ENCODE peak calls at places on chromosomes 1 and 21, in seven cellular contexts. P, A, Y, W, H, L and B are unnamed samples.

GRCh38 chr1:193348126-193349045 is 162.0 kb upstream of the B3GALT2 start:
- DNase-seq in A (no peak), Y (no peak), L (no peak), W (no peak), H (peak; percentile 39), P (no peak), B (no peak)

GRCh38 chr1:33361553-33362262 is 40.8 kb upstream of the A3GALT2 start:
- DNase-seq in A (no peak), H (no peak), W (no peak), L (no peak), P (peak; percentile 57), Y (no peak), B (no peak)

GRCh38 chr1:40114400-40114799 is 17.3 kb upstream of the PPT1 start:
- DNase-seq in A (no peak), Y (no peak), H (no peak), L (no peak), W (no peak), P (no peak), B (no peak)

GRCh38 chr1:168202941-168203654 is 22.7 kb upstream of the SFT2D2 start:
- DNase-seq in Y (no peak), A (no peak), P (no peak), H (peak; percentile 64), W (no peak), L (no peak), B (no peak)

GRCh38 chr1:106889054-106889453 is 167.4 kb upstream of the PRMT6 start:
- DNase-seq in L (no peak), Y (no peak), A (no peak), W (no peak), P (no peak), H (no peak), B (no peak)

GRCh38 chr1:10504259-10504658 is 29.5 kb downstream of the PEX14 start:
- DNase-seq in L (no peak), P (no peak), W (no peak), Y (no peak), A (no peak), H (no peak), B (no peak)

GRCh38 chr1:205449750-205450443 is 5.9 kb downstream of the BLACAT1 start:
- DNase-seq in L (peak; percentile 86), H (peak; percentile 74), P (no peak), Y (no peak), A (peak; percentile 59), W (peak; percentile 53), B (no peak)

GRCh38 chr1:162541619-162542141 is 19.8 kb upstream of the UAP1 start:
- DNase-seq in Y (peak; percentile 51), A (peak; percentile 72), P (peak; percentile 65), W (no peak), L (no peak), H (peak; percentile 99), B (no peak)

GRCh38 chr1:165290143-165290542 is 66.4 kb downstream of the LMX1A start:
- DNase-seq in W (no peak), A (no peak), L (no peak), H (peak; percentile 2), P (no peak), Y (no peak), B (no peak)

GRCh38 chr1:7303554-7304347 is 467.3 kb upstream of the VAMP3 start:
- DNase-seq in P (no peak), Y (no peak), H (no peak), L (no peak), A (no peak), W (no peak), B (no peak)

GRCh38 chr1:236063919-236064673 is 794 bp downstream of the NID1 start:
- DNase-seq in Y (peak; percentile 74), P (peak; percentile 74), W (peak; percentile 63), A (peak; percentile 69), L (peak; percentile 47), H (peak; percentile 68), B (peak; percentile 83)

GRCh38 chr1:244050835-244051444 is at the start of gene ZBTB18:
- DNase-seq in L (no peak), P (peak; percentile 29), W (peak; percentile 40), H (peak; percentile 79), A (no peak), Y (peak; percentile 41), B (no peak)

GRCh38 chr1:186843261-186843660 is 14.5 kb downstream of the PLA2G4A start:
- DNase-seq in H (no peak), Y (no peak), W (no peak), A (no peak), L (no peak), P (no peak), B (no peak)

GRCh38 chr1:8976338-8976737 is 30.7 kb downstream of the CA6 start:
- DNase-seq in W (no peak), Y (no peak), H (no peak), P (no peak), L (no peak), A (no peak), B (no peak)

GRCh38 chr1:4171480-4172450 is 271.7 kb upstream of the C1orf174 start:
- DNase-seq in P (no peak), H (no peak), W (no peak), L (peak; percentile 33), Y (peak; percentile 42), A (no peak), B (peak; percentile 43)

GRCh38 chr1:235703516-235703915 is 53.9 kb upstream of the GNG4 start:
- DNase-seq in P (no peak), H (peak; percentile 70), W (no peak), L (no peak), A (no peak), Y (no peak), B (no peak)

GRCh38 chr1:161928056-161928455 is 95.6 kb downstream of the OLFML2B start:
- DNase-seq in Y (no peak), P (no peak), L (no peak), H (no peak), W (no peak), A (no peak), B (no peak)

GRCh38 chr1:78673120-78673519 is 23.5 kb downstream of the IFI44 start:
- DNase-seq in W (no peak), A (no peak), P (no peak), Y (no peak), H (no peak), L (peak; percentile 71), B (no peak)

GRCh38 chr1:52919051-52919719 is 2.4 kb downstream of the ECHDC2 start:
- DNase-seq in A (no peak), L (no peak), W (no peak), H (peak; percentile 11), P (no peak), Y (no peak), B (no peak)

GRCh38 chr1:165686121-165686970 is 12.0 kb downstream of the ALDH9A1 start:
- DNase-seq in A (no peak), Y (no peak), H (no peak), P (no peak), L (peak; percentile 34), W (no peak), B (no peak)

GRCh38 chr1:151457911-151458882 is 1.1 kb downstream of the POGZ start:
- DNase-seq in W (peak; percentile 53), Y (peak; percentile 81), P (peak; percentile 57), L (peak; percentile 40), H (peak; percentile 88), A (peak; percentile 72), B (no peak)

GRCh38 chr1:27966402-27967105 is 6.8 kb downstream of the XKR8 start:
- DNase-seq in W (no peak), Y (no peak), L (no peak), H (peak; percentile 49), A (no peak), P (no peak), B (no peak)

GRCh38 chr1:23862640-23863039 is 5.5 kb downstream of the FUCA1 start:
- DNase-seq in Y (no peak), L (no peak), H (no peak), A (no peak), W (no peak), P (no peak), B (no peak)

GRCh38 chr21:43956019-43956666 is 56.0 kb upstream of the TRAPPC10 start:
- DNase-seq in W (no peak), Y (no peak), A (no peak), P (no peak), L (no peak), H (peak; percentile 4), B (no peak)

GRCh38 chr1:89203166-89203565 is 4.4 kb upstream of the GBP4 start:
- DNase-seq in P (no peak), L (no peak), A (no peak), H (peak; percentile 6), Y (no peak), W (no peak), B (no peak)

GRCh38 chr1:160168609-160169369 is 17.4 kb downstream of the ATP1A4 start:
- DNase-seq in L (peak; percentile 86), W (no peak), P (no peak), Y (no peak), H (peak; percentile 37), A (no peak), B (peak; percentile 54)
- TF ChIP-seq CTCF in L (peak; percentile 53), W (no peak), P (no peak), Y (no peak), H (no peak), A (no peak), B (no peak)

GRCh38 chr1:229336345-229336744 is 6.5 kb downstream of the CCSAP start:
- DNase-seq in A (no peak), W (no peak), P (no peak), L (no peak), H (no peak), Y (no peak), B (no peak)

GRCh38 chr1:229340496-229340895 is 2.4 kb downstream of the CCSAP start:
- DNase-seq in L (no peak), W (no peak), P (no peak), H (no peak), A (no peak), Y (no peak), B (no peak)

GRCh38 chr1:229341811-229342304 is 989 bp downstream of the CCSAP start:
- DNase-seq in W (no peak), A (peak; percentile 25), P (peak; percentile 11), Y (peak; percentile 32), H (no peak), L (no peak), B (no peak)

GRCh38 chr1:229339520-229339919 is 3.3 kb downstream of the CCSAP start:
- DNase-seq in W (no peak), Y (no peak), A (no peak), P (no peak), L (no peak), H (no peak), B (no peak)

GRCh38 chr1:229339086-229339485 is 3.8 kb downstream of the CCSAP start:
- DNase-seq in A (no peak), W (no peak), Y (no peak), H (no peak), P (no peak), L (no peak), B (no peak)
- H3K27ac ChIP-seq in A (no peak overlapping the region), W (no peak overlapping the region), Y (no peak overlapping the region), H (no peak overlapping the region), P (no peak overlapping the region), L (no peak overlapping the region), B (no peak overlapping the region)

DNA sequence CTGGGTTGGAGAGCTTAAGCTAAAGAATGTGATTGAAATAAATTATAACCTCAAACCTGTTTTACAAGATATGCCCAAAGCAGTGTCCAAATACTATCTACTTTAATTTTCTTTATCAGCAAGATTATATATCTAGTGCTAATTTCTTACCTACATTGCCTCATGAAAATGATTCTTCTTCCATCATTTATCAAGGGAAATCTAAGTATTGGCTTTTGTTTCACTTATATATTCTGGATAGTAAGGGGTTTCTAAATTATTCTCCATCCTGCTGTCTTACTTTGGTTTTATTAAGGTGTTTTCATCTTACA is 81.2 kb downstream of the PHTF1 start:
- DNase-seq in L (no peak), A (no peak), P (no peak), W (no peak), H (no peak), Y (no peak), B (no peak)
- TF ChIP-seq CTCF in L (peak; percentile 3), A (no peak), P (no peak), W (no peak), H (no peak), Y (peak; percentile 0), B (no peak)

GRCh38 chr21:35904995-35905972 is 155.0 kb downstream of the SETD4 start:
- DNase-seq in P (no peak), W (no peak), H (peak; percentile 17), L (no peak), A (peak; percentile 43), Y (peak; percentile 40), B (no peak)
- H3K27ac ChIP-seq in P (peak overlapping the region; percentile 42), W (no peak overlapping the region), H (no peak overlapping the region), L (no peak overlapping the region), A (no peak overlapping the region), Y (peak overlapping the region; percentile 88), B (peak overlapping the region; percentile 73)